ENCODE peak calls at places on chromosomes 13 and 19, in ten cellular contexts. One of them, this sample, is unnamed.

GRCh38 chr13:18943273-18943672 is 238.4 kb downstream of the TUBA3C start:
- DNase-seq in OCI-LY7: no peak
- DNase-seq in hepatocyte: no peak
- DNase-seq in T1000: no peak
- DNase-seq in ovary: no peak
- DNase-seq in activated gamma-delta T cell treated with Interleukin-2 at 50 U/mL for 16 hours: no peak
- DNase-seq in stimulated activated CD8-positive, alpha-beta memory T cell treated with anti-CD3 and anti-CD28 coated beads, Interleukin-15, amount 100 ng/mL, for 24 hours: no peak
- DNase-seq in NCI-H1436: no peak
- DNase-seq in T47D: no peak
- DNase-seq in foreskin fibroblast: no peak
- DNase-seq in this sample: no peak

GRCh38 chr19:56076413-56076998 is 44.6 kb downstream of the ZNF787 start:
- DNase-seq in OCI-LY7: peak; percentile 61
- DNase-seq in hepatocyte: peak; percentile 73
- DNase-seq in T1000: peak; percentile 41
- DNase-seq in ovary: peak; percentile 61
- DNase-seq in activated gamma-delta T cell treated with Interleukin-2 at 50 U/mL for 16 hours: peak; percentile 38
- DNase-seq in stimulated activated CD8-positive, alpha-beta memory T cell treated with anti-CD3 and anti-CD28 coated beads, Interleukin-15, amount 100 ng/mL, for 24 hours: no peak
- DNase-seq in NCI-H1436: peak; percentile 23
- DNase-seq in T47D: peak; percentile 64
- DNase-seq in foreskin fibroblast: peak; percentile 29
- DNase-seq in this sample: peak; percentile 49

GRCh38 chr13:79767126-79767525 is 286.2 kb downstream of the NDFIP2 start:
- DNase-seq in OCI-LY7: no peak
- DNase-seq in hepatocyte: no peak
- DNase-seq in T1000: no peak
- DNase-seq in ovary: no peak
- DNase-seq in activated gamma-delta T cell treated with Interleukin-2 at 50 U/mL for 16 hours: no peak
- DNase-seq in stimulated activated CD8-positive, alpha-beta memory T cell treated with anti-CD3 and anti-CD28 coated beads, Interleukin-15, amount 100 ng/mL, for 24 hours: no peak
- DNase-seq in NCI-H1436: no peak
- DNase-seq in T47D: peak; percentile 22
- DNase-seq in foreskin fibroblast: no peak
- DNase-seq in this sample: no peak

GRCh38 chr19:8569066-8569761 is 8.0 kb downstream of the MYO1F start:
- DNase-seq in OCI-LY7: no peak
- DNase-seq in hepatocyte: no peak
- DNase-seq in T1000: peak; percentile 10
- DNase-seq in ovary: no peak
- DNase-seq in activated gamma-delta T cell treated with Interleukin-2 at 50 U/mL for 16 hours: peak; percentile 86
- DNase-seq in stimulated activated CD8-positive, alpha-beta memory T cell treated with anti-CD3 and anti-CD28 coated beads, Interleukin-15, amount 100 ng/mL, for 24 hours: no peak
- DNase-seq in NCI-H1436: no peak
- DNase-seq in T47D: no peak
- DNase-seq in foreskin fibroblast: peak; percentile 92
- DNase-seq in this sample: no peak

GRCh38 chr13:112213467-112214245 is 146.7 kb downstream of the SOX1 start:
- DNase-seq in OCI-LY7: no peak
- DNase-seq in hepatocyte: peak; percentile 20
- DNase-seq in T1000: no peak
- DNase-seq in ovary: no peak
- DNase-seq in activated gamma-delta T cell treated with Interleukin-2 at 50 U/mL for 16 hours: no peak
- DNase-seq in stimulated activated CD8-positive, alpha-beta memory T cell treated with anti-CD3 and anti-CD28 coated beads, Interleukin-15, amount 100 ng/mL, for 24 hours: no peak
- DNase-seq in NCI-H1436: peak; percentile 20
- DNase-seq in T47D: peak; percentile 53
- DNase-seq in foreskin fibroblast: no peak
- DNase-seq in this sample: no peak

GRCh38 chr19:47284324-47284899 is 9.7 kb downstream of the INAFM1 start:
- DNase-seq in OCI-LY7: peak; percentile 68
- DNase-seq in hepatocyte: peak; percentile 79
- DNase-seq in T1000: peak; percentile 24
- DNase-seq in ovary: no peak
- DNase-seq in activated gamma-delta T cell treated with Interleukin-2 at 50 U/mL for 16 hours: peak; percentile 61
- DNase-seq in stimulated activated CD8-positive, alpha-beta memory T cell treated with anti-CD3 and anti-CD28 coated beads, Interleukin-15, amount 100 ng/mL, for 24 hours: no peak
- DNase-seq in NCI-H1436: peak; percentile 50
- DNase-seq in T47D: no peak
- DNase-seq in foreskin fibroblast: peak; percentile 43
- DNase-seq in this sample: no peak

GRCh38 chr19:47209323-47210179 is 21.4 kb downstream of the BBC3 start:
- DNase-seq in OCI-LY7: peak; percentile 42
- DNase-seq in hepatocyte: no peak
- DNase-seq in T1000: no peak
- DNase-seq in ovary: no peak
- DNase-seq in activated gamma-delta T cell treated with Interleukin-2 at 50 U/mL for 16 hours: no peak
- DNase-seq in stimulated activated CD8-positive, alpha-beta memory T cell treated with anti-CD3 and anti-CD28 coated beads, Interleukin-15, amount 100 ng/mL, for 24 hours: no peak
- DNase-seq in NCI-H1436: no peak
- DNase-seq in T47D: no peak
- DNase-seq in foreskin fibroblast: no peak
- DNase-seq in this sample: no peak

GRCh38 chr19:10752237-10752912 is 34.5 kb downstream of the DNM2 start:
- DNase-seq in OCI-LY7: no peak
- DNase-seq in hepatocyte: no peak
- DNase-seq in T1000: no peak
- DNase-seq in ovary: no peak
- DNase-seq in activated gamma-delta T cell treated with Interleukin-2 at 50 U/mL for 16 hours: no peak
- DNase-seq in stimulated activated CD8-positive, alpha-beta memory T cell treated with anti-CD3 and anti-CD28 coated beads, Interleukin-15, amount 100 ng/mL, for 24 hours: no peak
- DNase-seq in NCI-H1436: no peak
- DNase-seq in T47D: no peak
- DNase-seq in foreskin fibroblast: no peak
- DNase-seq in this sample: no peak

GRCh38 chr19:51018745-51019543 is 565 bp downstream of the KLK10 start:
- DNase-seq in OCI-LY7: no peak
- DNase-seq in hepatocyte: peak; percentile 38
- DNase-seq in T1000: no peak
- DNase-seq in ovary: peak; percentile 87
- DNase-seq in activated gamma-delta T cell treated with Interleukin-2 at 50 U/mL for 16 hours: no peak
- DNase-seq in stimulated activated CD8-positive, alpha-beta memory T cell treated with anti-CD3 and anti-CD28 coated beads, Interleukin-15, amount 100 ng/mL, for 24 hours: no peak
- DNase-seq in NCI-H1436: peak; percentile 52
- DNase-seq in T47D: no peak
- DNase-seq in foreskin fibroblast: no peak
- DNase-seq in this sample: no peak

GRCh38 chr13:45872574-45872973 is 21.0 kb upstream of the SIAH3 start:
- DNase-seq in OCI-LY7: no peak
- DNase-seq in hepatocyte: no peak
- DNase-seq in T1000: no peak
- DNase-seq in ovary: no peak
- DNase-seq in activated gamma-delta T cell treated with Interleukin-2 at 50 U/mL for 16 hours: no peak
- DNase-seq in stimulated activated CD8-positive, alpha-beta memory T cell treated with anti-CD3 and anti-CD28 coated beads, Interleukin-15, amount 100 ng/mL, for 24 hours: no peak
- DNase-seq in NCI-H1436: no peak
- DNase-seq in T47D: no peak
- DNase-seq in foreskin fibroblast: no peak
- DNase-seq in this sample: no peak

GRCh38 chr13:110425444-110425780 is 118.3 kb downstream of the COL4A2 start:
- DNase-seq in OCI-LY7: no peak
- DNase-seq in hepatocyte: no peak
- DNase-seq in T1000: peak; percentile 20
- DNase-seq in ovary: no peak
- DNase-seq in activated gamma-delta T cell treated with Interleukin-2 at 50 U/mL for 16 hours: no peak
- DNase-seq in stimulated activated CD8-positive, alpha-beta memory T cell treated with anti-CD3 and anti-CD28 coated beads, Interleukin-15, amount 100 ng/mL, for 24 hours: no peak
- DNase-seq in NCI-H1436: no peak
- DNase-seq in T47D: no peak
- DNase-seq in foreskin fibroblast: peak; percentile 89
- DNase-seq in this sample: no peak

GRCh38 chr19:39158646-39159260 is 33.2 kb downstream of the PAK4 start:
- DNase-seq in OCI-LY7: no peak
- DNase-seq in hepatocyte: no peak
- DNase-seq in T1000: no peak
- DNase-seq in ovary: no peak
- DNase-seq in activated gamma-delta T cell treated with Interleukin-2 at 50 U/mL for 16 hours: no peak
- DNase-seq in stimulated activated CD8-positive, alpha-beta memory T cell treated with anti-CD3 and anti-CD28 coated beads, Interleukin-15, amount 100 ng/mL, for 24 hours: no peak
- DNase-seq in NCI-H1436: no peak
- DNase-seq in T47D: no peak
- DNase-seq in foreskin fibroblast: no peak
- DNase-seq in this sample: no peak

GRCh38 chr13:75633285-75633684 is 2.8 kb upstream of the LMO7 start:
- DNase-seq in OCI-LY7: no peak
- DNase-seq in hepatocyte: no peak
- DNase-seq in T1000: no peak
- DNase-seq in ovary: no peak
- DNase-seq in activated gamma-delta T cell treated with Interleukin-2 at 50 U/mL for 16 hours: no peak
- DNase-seq in stimulated activated CD8-positive, alpha-beta memory T cell treated with anti-CD3 and anti-CD28 coated beads, Interleukin-15, amount 100 ng/mL, for 24 hours: no peak
- DNase-seq in NCI-H1436: no peak
- DNase-seq in T47D: no peak
- DNase-seq in foreskin fibroblast: peak; percentile 84
- DNase-seq in this sample: no peak

GRCh38 chr19:10611907-10612306 is 13.4 kb upstream of the SLC44A2 start:
- DNase-seq in OCI-LY7: no peak
- DNase-seq in hepatocyte: no peak
- DNase-seq in T1000: no peak
- DNase-seq in ovary: no peak
- DNase-seq in activated gamma-delta T cell treated with Interleukin-2 at 50 U/mL for 16 hours: no peak
- DNase-seq in stimulated activated CD8-positive, alpha-beta memory T cell treated with anti-CD3 and anti-CD28 coated beads, Interleukin-15, amount 100 ng/mL, for 24 hours: no peak
- DNase-seq in NCI-H1436: no peak
- DNase-seq in T47D: no peak
- DNase-seq in foreskin fibroblast: no peak
- DNase-seq in this sample: no peak

GRCh38 chr19:5782945-5783919 is 1.3 kb downstream of the PRR22 start:
- DNase-seq in OCI-LY7: no peak
- DNase-seq in hepatocyte: no peak
- DNase-seq in T1000: no peak
- DNase-seq in ovary: peak; percentile 25
- DNase-seq in activated gamma-delta T cell treated with Interleukin-2 at 50 U/mL for 16 hours: no peak
- DNase-seq in stimulated activated CD8-positive, alpha-beta memory T cell treated with anti-CD3 and anti-CD28 coated beads, Interleukin-15, amount 100 ng/mL, for 24 hours: no peak
- DNase-seq in NCI-H1436: no peak
- DNase-seq in T47D: no peak
- DNase-seq in foreskin fibroblast: no peak
- DNase-seq in this sample: no peak

GRCh38 chr19:19109601-19110000 is 28.7 kb downstream of the TMEM161A start:
- DNase-seq in OCI-LY7: no peak
- DNase-seq in hepatocyte: no peak
- DNase-seq in T1000: no peak
- DNase-seq in ovary: no peak
- DNase-seq in activated gamma-delta T cell treated with Interleukin-2 at 50 U/mL for 16 hours: no peak
- DNase-seq in stimulated activated CD8-positive, alpha-beta memory T cell treated with anti-CD3 and anti-CD28 coated beads, Interleukin-15, amount 100 ng/mL, for 24 hours: no peak
- DNase-seq in NCI-H1436: no peak
- DNase-seq in T47D: no peak
- DNase-seq in foreskin fibroblast: no peak
- DNase-seq in this sample: no peak

GRCh38 chr19:20453424-20453938 is 112.1 kb downstream of the ZNF737 start:
- DNase-seq in OCI-LY7: no peak
- DNase-seq in hepatocyte: no peak
- DNase-seq in T1000: no peak
- DNase-seq in ovary: no peak
- DNase-seq in activated gamma-delta T cell treated with Interleukin-2 at 50 U/mL for 16 hours: no peak
- DNase-seq in stimulated activated CD8-positive, alpha-beta memory T cell treated with anti-CD3 and anti-CD28 coated beads, Interleukin-15, amount 100 ng/mL, for 24 hours: no peak
- DNase-seq in NCI-H1436: no peak
- DNase-seq in T47D: no peak
- DNase-seq in foreskin fibroblast: no peak
- DNase-seq in this sample: no peak

GRCh38 chr13:43180837-43181236 is 157.5 kb downstream of the DNAJC15 start:
- DNase-seq in OCI-LY7: no peak
- DNase-seq in hepatocyte: no peak
- DNase-seq in T1000: no peak
- DNase-seq in ovary: no peak
- DNase-seq in activated gamma-delta T cell treated with Interleukin-2 at 50 U/mL for 16 hours: no peak
- DNase-seq in stimulated activated CD8-positive, alpha-beta memory T cell treated with anti-CD3 and anti-CD28 coated beads, Interleukin-15, amount 100 ng/mL, for 24 hours: no peak
- DNase-seq in NCI-H1436: no peak
- DNase-seq in T47D: no peak
- DNase-seq in foreskin fibroblast: no peak
- DNase-seq in this sample: no peak

GRCh38 chr19:17183858-17184271 is 31.3 kb upstream of the USE1 start:
- DNase-seq in OCI-LY7: peak; percentile 62
- DNase-seq in hepatocyte: no peak
- DNase-seq in T1000: no peak
- DNase-seq in ovary: no peak
- DNase-seq in activated gamma-delta T cell treated with Interleukin-2 at 50 U/mL for 16 hours: peak; percentile 19
- DNase-seq in stimulated activated CD8-positive, alpha-beta memory T cell treated with anti-CD3 and anti-CD28 coated beads, Interleukin-15, amount 100 ng/mL, for 24 hours: no peak
- DNase-seq in NCI-H1436: no peak
- DNase-seq in T47D: no peak
- DNase-seq in foreskin fibroblast: no peak
- DNase-seq in this sample: no peak

GRCh38 chr19:49150106-49150943 is 4.9 kb downstream of the HRC start:
- DNase-seq in OCI-LY7: peak; percentile 90
- DNase-seq in hepatocyte: peak; percentile 93
- DNase-seq in T1000: peak; percentile 70
- DNase-seq in ovary: peak; percentile 80
- DNase-seq in activated gamma-delta T cell treated with Interleukin-2 at 50 U/mL for 16 hours: no peak
- DNase-seq in stimulated activated CD8-positive, alpha-beta memory T cell treated with anti-CD3 and anti-CD28 coated beads, Interleukin-15, amount 100 ng/mL, for 24 hours: no peak
- DNase-seq in NCI-H1436: peak; percentile 88
- DNase-seq in T47D: peak; percentile 55
- DNase-seq in foreskin fibroblast: peak; percentile 74
- DNase-seq in this sample: peak; percentile 79

GRCh38 chr13:88552966-88553365 is 881.8 kb downstream of the SLITRK5 start:
- DNase-seq in OCI-LY7: no peak
- DNase-seq in hepatocyte: no peak
- DNase-seq in T1000: no peak
- DNase-seq in ovary: no peak
- DNase-seq in activated gamma-delta T cell treated with Interleukin-2 at 50 U/mL for 16 hours: no peak
- DNase-seq in stimulated activated CD8-positive, alpha-beta memory T cell treated with anti-CD3 and anti-CD28 coated beads, Interleukin-15, amount 100 ng/mL, for 24 hours: no peak
- DNase-seq in NCI-H1436: no peak
- DNase-seq in T47D: no peak
- DNase-seq in foreskin fibroblast: no peak
- DNase-seq in this sample: no peak

GRCh38 chr13:101019126-101019525 is 344.5 kb upstream of the TMTC4 start:
- DNase-seq in OCI-LY7: no peak
- DNase-seq in hepatocyte: no peak
- DNase-seq in T1000: no peak
- DNase-seq in ovary: no peak
- DNase-seq in activated gamma-delta T cell treated with Interleukin-2 at 50 U/mL for 16 hours: no peak
- DNase-seq in stimulated activated CD8-positive, alpha-beta memory T cell treated with anti-CD3 and anti-CD28 coated beads, Interleukin-15, amount 100 ng/mL, for 24 hours: no peak
- DNase-seq in NCI-H1436: no peak
- DNase-seq in T47D: no peak
- DNase-seq in foreskin fibroblast: no peak
- DNase-seq in this sample: no peak

GRCh38 chr13:113448545-113448884 is 4.8 kb downstream of the ADPRHL1 start:
- DNase-seq in OCI-LY7: peak; percentile 51
- DNase-seq in hepatocyte: no peak
- DNase-seq in T1000: no peak
- DNase-seq in ovary: peak; percentile 50
- DNase-seq in activated gamma-delta T cell treated with Interleukin-2 at 50 U/mL for 16 hours: no peak
- DNase-seq in stimulated activated CD8-positive, alpha-beta memory T cell treated with anti-CD3 and anti-CD28 coated beads, Interleukin-15, amount 100 ng/mL, for 24 hours: no peak
- DNase-seq in NCI-H1436: no peak
- DNase-seq in T47D: no peak
- DNase-seq in foreskin fibroblast: no peak
- DNase-seq in this sample: no peak

GRCh38 chr19:41821003-41821735 is 23.3 kb downstream of the LYPD4 start:
- DNase-seq in OCI-LY7: peak; percentile 84
- DNase-seq in hepatocyte: peak; percentile 37
- DNase-seq in T1000: no peak
- DNase-seq in ovary: no peak
- DNase-seq in activated gamma-delta T cell treated with Interleukin-2 at 50 U/mL for 16 hours: peak; percentile 22
- DNase-seq in stimulated activated CD8-positive, alpha-beta memory T cell treated with anti-CD3 and anti-CD28 coated beads, Interleukin-15, amount 100 ng/mL, for 24 hours: no peak
- DNase-seq in NCI-H1436: peak; percentile 81
- DNase-seq in T47D: peak; percentile 49
- DNase-seq in foreskin fibroblast: peak; percentile 1
- DNase-seq in this sample: peak; percentile 85

GRCh38 chr13:98299243-98299953 is 122.3 kb upstream of the RNF113B start:
- DNase-seq in OCI-LY7: no peak
- DNase-seq in hepatocyte: no peak
- DNase-seq in T1000: no peak
- DNase-seq in ovary: no peak
- DNase-seq in activated gamma-delta T cell treated with Interleukin-2 at 50 U/mL for 16 hours: no peak
- DNase-seq in stimulated activated CD8-positive, alpha-beta memory T cell treated with anti-CD3 and anti-CD28 coated beads, Interleukin-15, amount 100 ng/mL, for 24 hours: no peak
- DNase-seq in NCI-H1436: no peak
- DNase-seq in T47D: no peak
- DNase-seq in foreskin fibroblast: no peak
- DNase-seq in this sample: no peak

GRCh38 chr13:113881614-113882265 is 17.9 kb upstream of the GAS6 start:
- DNase-seq in OCI-LY7: no peak
- DNase-seq in hepatocyte: no peak
- DNase-seq in T1000: no peak
- DNase-seq in ovary: no peak
- DNase-seq in activated gamma-delta T cell treated with Interleukin-2 at 50 U/mL for 16 hours: no peak
- DNase-seq in stimulated activated CD8-positive, alpha-beta memory T cell treated with anti-CD3 and anti-CD28 coated beads, Interleukin-15, amount 100 ng/mL, for 24 hours: no peak
- DNase-seq in NCI-H1436: no peak
- DNase-seq in T47D: no peak
- DNase-seq in foreskin fibroblast: no peak
- DNase-seq in this sample: no peak

GRCh38 chr19:54654447-54655321 is 8.1 kb upstream of the LILRB4 start:
- DNase-seq in OCI-LY7: no peak
- DNase-seq in hepatocyte: no peak
- DNase-seq in T1000: no peak
- DNase-seq in ovary: no peak
- DNase-seq in activated gamma-delta T cell treated with Interleukin-2 at 50 U/mL for 16 hours: no peak
- DNase-seq in stimulated activated CD8-positive, alpha-beta memory T cell treated with anti-CD3 and anti-CD28 coated beads, Interleukin-15, amount 100 ng/mL, for 24 hours: no peak
- DNase-seq in NCI-H1436: no peak
- DNase-seq in T47D: no peak
- DNase-seq in foreskin fibroblast: no peak
- DNase-seq in this sample: no peak

GRCh38 chr13:67509039-67509438 is 278.9 kb upstream of the PCDH9 start:
- DNase-seq in OCI-LY7: no peak
- DNase-seq in hepatocyte: no peak
- DNase-seq in T1000: no peak
- DNase-seq in ovary: no peak
- DNase-seq in activated gamma-delta T cell treated with Interleukin-2 at 50 U/mL for 16 hours: no peak
- DNase-seq in stimulated activated CD8-positive, alpha-beta memory T cell treated with anti-CD3 and anti-CD28 coated beads, Interleukin-15, amount 100 ng/mL, for 24 hours: no peak
- DNase-seq in NCI-H1436: no peak
- DNase-seq in T47D: no peak
- DNase-seq in foreskin fibroblast: no peak
- DNase-seq in this sample: no peak